ENCODE peak calls at places on chromosomes 11 and 22, in eight cellular contexts. S, Z, E, I, U, G, O and K are unnamed samples.

GRCh38 chr22:17883356-17883755 is 109.1 kb upstream of the BID start:
- DNase-seq in I (no peak), O (no peak), U (no peak), S (no peak), E (no peak), Z (no peak), G (no peak), K (no peak)

GRCh38 chr22:38353142-38353629 is 36.0 kb upstream of the CSNK1E start:
- DNase-seq in E (peak), S (no peak), I (peak), Z (peak), U (peak), G (peak), O (peak), K (peak)

GRCh38 chr11:126702987-126703386 is 297.6 kb downstream of the KIRREL3 start:
- DNase-seq in G (no peak), Z (no peak), U (no peak), O (no peak), E (no peak), S (no peak), I (peak), K (no peak)

GRCh38 chr11:14309425-14310192 is 49.4 kb downstream of the RRAS2 start:
- DNase-seq in I (no peak), Z (peak), U (no peak), S (no peak), G (no peak), E (no peak), O (no peak), K (no peak)

GRCh38 chr11:14314127-14314526 is 44.9 kb downstream of the RRAS2 start:
- DNase-seq in E (no peak), O (no peak), Z (no peak), S (no peak), G (no peak), U (no peak), I (no peak), K (no peak)

GRCh38 chr22:27879923-27880322 is 39.1 kb downstream of the PITPNB start:
- DNase-seq in E (no peak), G (peak), U (peak), Z (peak), S (no peak), O (no peak), I (no peak), K (peak)

GRCh38 chr11:57641426-57641825 is 8.3 kb downstream of the YPEL4 start:
- DNase-seq in S (no peak), I (no peak), U (peak), Z (peak), G (peak), E (no peak), O (no peak), K (peak)

GRCh38 chr11:96241351-96241841 is 101.6 kb downstream of the MAML2 start:
- DNase-seq in U (peak), I (no peak), S (no peak), Z (no peak), G (no peak), E (no peak), O (no peak), K (no peak)

GRCh38 chr11:17642370-17642769 is 77.0 kb upstream of the MYOD1 start:
- DNase-seq in E (no peak), O (no peak), Z (no peak), I (no peak), G (no peak), U (no peak), S (no peak), K (no peak)

GRCh38 chr11:103812680-103813079 is 223.8 kb upstream of the DDI1 start:
- DNase-seq in U (no peak), I (no peak), E (no peak), O (no peak), G (no peak), S (no peak), Z (no peak), K (no peak)

GRCh38 chr11:3216027-3216525 is 2.5 kb downstream of the MRGPRG start:
- DNase-seq in U (no peak), O (peak), I (no peak), G (no peak), Z (no peak), E (no peak), S (no peak), K (no peak)

GRCh38 chr11:1307998-1308744 is 1.3 kb downstream of the TOLLIP start:
- DNase-seq in E (no peak), O (no peak), G (no peak), I (no peak), S (no peak), Z (peak), U (no peak), K (no peak)

GRCh38 chr11:19370100-19370861 is 129.5 kb upstream of the E2F8 start:
- DNase-seq in E (no peak), S (no peak), O (no peak), U (no peak), G (no peak), Z (peak), I (no peak), K (no peak)

GRCh38 chr11:93000511-93001476 is 31.3 kb downstream of the MTNR1B start:
- DNase-seq in I (no peak), S (no peak), O (no peak), E (no peak), U (no peak), G (no peak), Z (peak), K (peak)

GRCh38 chr11:2661173-2662023 is 38.4 kb downstream of the KCNQ1OT1 start:
- DNase-seq in E (no peak), G (no peak), U (no peak), O (no peak), I (no peak), S (no peak), Z (no peak), K (no peak)

GRCh38 chr11:12287009-12287373 is 90.4 kb upstream of the PARVA start:
- DNase-seq in Z (peak), E (no peak), S (no peak), U (no peak), I (no peak), O (no peak), G (peak), K (peak)

GRCh38 chr11:706957-707816 is 1.2 kb downstream of the EPS8L2 start:
- DNase-seq in I (no peak), U (no peak), G (peak), E (no peak), S (no peak), O (peak), Z (no peak), K (no peak)

GRCh38 chr11:57312511-57313021 is 12.2 kb downstream of the TNKS1BP1 start:
- DNase-seq in O (peak), I (no peak), Z (no peak), U (no peak), E (no peak), S (no peak), G (no peak), K (no peak)

GRCh38 chr11:84865791-84866535 is 761.2 kb downstream of the DLG2 start:
- DNase-seq in Z (peak), E (no peak), U (no peak), S (no peak), I (no peak), G (no peak), O (no peak), K (no peak)

GRCh38 chr11:7592706-7593105 is 78.9 kb downstream of the PPFIBP2 start:
- DNase-seq in I (peak), Z (peak), E (no peak), U (peak), S (no peak), G (no peak), O (no peak), K (peak)

GRCh38 chr11:92276773-92277172 is 52.2 kb downstream of the FAT3 start:
- DNase-seq in G (no peak), S (no peak), I (no peak), U (no peak), Z (peak), E (no peak), O (no peak), K (peak)

GRCh38 chr11:97109078-97109477 is 719.3 kb downstream of the JRKL start:
- DNase-seq in U (no peak), I (no peak), O (no peak), G (no peak), S (no peak), Z (no peak), E (no peak), K (no peak)

DNA sequence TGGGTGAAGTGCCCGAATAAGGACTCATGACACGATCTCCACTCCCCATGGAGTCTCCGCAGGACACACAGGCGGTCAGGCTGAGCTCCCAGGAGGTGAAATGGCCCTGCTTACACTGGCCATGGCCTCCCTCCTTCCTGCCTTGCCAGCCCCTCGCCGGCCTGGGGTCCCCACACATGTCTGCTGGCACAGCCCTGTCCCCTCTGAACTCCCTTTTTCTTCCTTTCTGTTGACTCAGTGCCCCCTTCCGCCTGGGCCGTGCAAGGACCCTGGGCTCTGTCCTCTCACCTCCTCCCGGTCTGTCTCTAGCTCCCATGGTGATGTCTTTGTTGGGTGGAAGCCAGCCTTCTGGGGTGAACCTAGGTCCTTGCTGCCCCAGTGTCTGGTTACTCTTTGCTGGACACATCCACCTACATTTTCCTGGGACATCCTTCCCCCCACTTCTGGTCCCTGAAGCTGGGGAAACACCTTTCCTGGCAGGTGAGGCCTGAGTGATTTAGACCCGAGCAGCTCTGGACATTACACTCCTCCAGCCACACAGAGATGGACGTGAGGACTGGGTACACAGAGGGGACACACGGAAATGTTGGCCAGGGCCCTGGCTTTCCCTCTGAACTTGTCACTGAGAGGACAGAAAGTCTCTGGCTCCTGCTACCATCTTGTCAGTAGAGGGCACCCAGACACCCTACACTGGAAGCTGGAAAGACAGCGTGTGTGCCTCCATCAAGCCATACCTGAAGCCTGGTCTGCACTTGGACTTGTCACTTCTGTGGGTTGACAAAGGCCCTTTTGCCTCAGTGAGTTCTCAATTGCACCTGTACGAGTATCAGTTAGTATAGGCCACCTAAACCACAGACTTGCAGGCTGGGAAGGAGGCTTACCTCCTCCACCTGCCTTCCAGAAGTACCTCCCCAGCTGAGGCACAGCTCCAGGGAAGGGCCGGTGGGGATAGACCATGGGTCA is 864.3 kb downstream of the TBC1D22A start:
- DNase-seq in G (no peak), O (no peak), I (no peak), E (no peak), S (no peak), Z (no peak), U (no peak), K (no peak)
- TF ChIP-seq CTCF in G (no peak), O (no peak), I (no peak), E (no peak), S (no peak), Z (no peak), U (no peak), K (no peak)

GRCh38 chr22:29078869-29079207 is 6.0 kb downstream of the KREMEN1 start:
- DNase-seq in O (no peak), Z (no peak), S (no peak), E (no peak), U (no peak), G (no peak), I (no peak), K (no peak)

GRCh38 chr22:29081499-29082236 is 8.8 kb downstream of the KREMEN1 start:
- DNase-seq in G (no peak), S (no peak), I (peak), O (no peak), E (no peak), Z (no peak), U (no peak), K (no peak)

GRCh38 chr22:29078036-29078868 is 5.4 kb downstream of the KREMEN1 start:
- DNase-seq in I (no peak), S (no peak), O (no peak), U (no peak), E (no peak), Z (no peak), G (no peak), K (no peak)

GRCh38 chr22:29079218-29079901 is 6.5 kb downstream of the KREMEN1 start:
- DNase-seq in E (no peak), Z (no peak), S (no peak), O (no peak), G (no peak), I (no peak), U (no peak), K (no peak)

DNA sequence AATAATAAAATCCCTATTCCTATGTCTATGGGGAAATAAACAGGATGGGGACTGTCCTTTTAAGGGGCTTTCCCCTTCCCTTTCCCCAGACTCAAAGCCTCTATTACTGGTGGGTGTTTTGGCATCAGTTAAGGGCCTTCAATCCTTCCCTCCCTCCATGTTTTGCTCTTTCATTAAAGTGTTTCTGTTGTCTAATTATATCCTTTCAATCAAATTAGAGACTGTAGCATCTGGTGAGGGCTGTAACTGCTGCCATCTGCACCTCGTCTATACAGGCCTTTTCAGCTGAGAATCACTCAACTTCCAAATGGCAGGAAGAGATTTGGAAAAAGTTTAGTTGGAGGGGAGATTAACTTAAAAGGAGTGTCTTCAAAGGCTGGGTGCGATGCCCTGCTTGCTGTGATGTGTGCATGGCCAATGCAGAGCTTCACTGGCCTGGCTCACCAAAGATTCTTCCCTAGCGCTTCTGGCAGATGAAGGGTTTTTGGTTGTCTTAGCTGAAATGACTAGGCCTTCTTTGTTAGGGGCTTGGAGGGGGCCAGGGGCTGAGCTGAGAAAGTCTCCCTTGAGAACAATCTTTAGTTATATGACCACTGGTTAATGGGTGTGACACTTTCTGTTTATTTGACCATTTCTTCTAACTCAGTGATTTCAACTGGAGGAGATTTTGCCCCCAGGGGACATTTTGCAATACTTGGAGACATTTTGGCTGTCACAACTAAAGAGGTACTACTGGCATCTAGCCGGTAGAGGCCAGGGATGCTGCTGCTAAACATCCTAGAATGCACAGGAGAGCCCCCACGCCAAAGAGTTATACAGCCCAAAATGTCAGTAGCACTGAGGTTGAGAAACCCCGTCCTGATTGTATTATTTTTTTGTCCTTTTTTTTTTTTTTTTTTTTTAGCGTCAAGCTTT is 7.5 kb downstream of the KREMEN1 start:
- DNase-seq in O (no peak), G (no peak), E (no peak), S (no peak), U (no peak), Z (peak), I (no peak), K (peak)
- TF ChIP-seq CTCF in O (no peak), G (no peak), E (no peak), S (no peak), U (no peak), Z (no peak), I (no peak), K (no peak)

GRCh38 chr22:35712672-35713071 is 5.0 kb upstream of the APOL5 start:
- DNase-seq in S (no peak), I (no peak), E (no peak), Z (no peak), G (no peak), O (no peak), U (no peak), K (no peak)
- TF ChIP-seq CTCF in S (no peak), I (no peak), E (no peak), Z (no peak), G (no peak), O (no peak), U (no peak), K (peak)

DNA sequence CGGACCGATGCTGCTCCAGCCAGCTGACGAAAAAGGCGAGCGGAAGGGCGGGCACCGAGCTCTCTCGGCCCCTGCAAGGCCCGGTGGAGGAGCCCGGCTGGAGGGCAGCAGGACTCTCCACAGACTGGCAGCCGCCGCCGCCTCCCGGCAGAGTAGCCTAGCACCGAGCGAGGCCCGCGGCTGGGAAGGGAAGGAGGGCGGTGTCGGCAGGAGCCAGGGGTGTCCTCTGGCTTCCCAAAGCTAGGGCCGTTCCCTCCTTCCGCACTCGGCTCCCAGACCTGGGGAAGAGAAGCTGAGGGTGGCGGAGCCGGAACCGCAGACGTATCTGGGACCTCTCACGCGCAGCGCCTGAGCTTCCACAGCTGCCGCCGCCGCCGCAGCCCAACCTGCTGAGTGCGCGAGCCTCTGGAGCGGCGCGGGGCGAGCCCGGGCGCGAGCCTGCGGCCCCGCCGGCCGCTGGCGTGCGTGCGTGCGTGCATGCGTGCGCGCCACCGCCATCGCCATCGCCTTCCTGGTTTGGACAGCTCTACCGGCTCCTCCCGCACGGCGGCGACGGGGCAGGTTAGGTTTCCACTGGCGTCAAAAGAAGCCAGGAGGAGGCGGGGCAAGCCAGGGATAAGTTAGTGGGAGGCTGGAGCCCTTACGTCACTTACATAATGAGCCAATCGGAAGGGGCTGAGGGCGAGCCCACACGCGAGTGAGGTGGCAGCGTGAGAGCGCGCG is at the start of gene RAB6A:
- DNase-seq in G (peak), E (peak), U (peak), O (peak), I (peak), Z (peak), S (peak), K (peak)
- TF ChIP-seq CTCF in G (peak), E (no peak), U (no peak), O (peak), I (no peak), Z (no peak), S (no peak), K (peak)

GRCh38 chr11:94325681-94326080 is 21.3 kb downstream of the IZUMO1R start:
- DNase-seq in E (no peak), I (no peak), S (no peak), U (peak), O (peak), Z (peak), G (peak), K (peak)
- TF ChIP-seq CTCF in E (peak), I (no peak), S (no peak), U (peak), O (peak), Z (peak), G (peak), K (peak)

DNA sequence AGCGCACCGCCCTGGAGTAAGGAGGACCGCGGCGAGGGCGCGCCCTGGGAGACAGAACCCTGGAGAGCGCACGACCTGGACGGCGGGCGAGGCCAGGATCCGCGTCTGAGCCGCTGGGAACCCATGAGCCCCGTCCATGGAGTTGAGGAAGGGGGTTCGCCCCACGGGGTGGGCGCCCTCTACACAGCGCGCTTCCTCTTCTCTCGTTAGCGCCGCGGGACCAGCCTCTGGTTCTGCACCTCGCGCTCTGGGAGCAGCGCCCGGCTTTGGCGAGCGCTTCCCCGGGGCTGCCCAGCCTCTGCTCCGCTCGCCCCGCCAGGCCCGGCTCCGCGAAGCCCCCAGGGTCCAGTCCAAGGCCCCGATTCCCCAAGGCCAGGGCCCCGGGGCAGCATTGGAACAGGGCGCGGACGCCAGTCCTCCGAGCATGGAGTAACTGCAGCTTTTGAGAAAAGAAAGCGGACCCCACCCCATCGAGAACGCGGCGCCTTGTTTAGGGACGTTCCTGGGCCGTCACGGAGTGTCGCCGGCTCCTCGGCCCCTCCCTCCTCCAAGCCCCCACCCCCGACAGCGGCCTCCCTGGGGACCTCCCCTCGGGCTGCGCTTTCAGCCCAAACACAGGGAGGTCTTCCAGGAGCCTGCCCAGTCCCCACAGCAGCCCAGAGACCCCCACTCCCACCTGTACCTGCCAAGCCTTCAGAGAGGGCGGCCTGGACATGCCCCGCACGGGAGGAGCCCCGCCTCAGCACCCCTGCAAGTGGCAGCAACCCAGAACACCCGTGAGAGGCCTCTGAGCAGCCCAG is 56.2 kb downstream of the BRD1 start:
- DNase-seq in E (no peak), Z (no peak), S (no peak), U (no peak), I (no peak), G (no peak), O (peak), K (no peak)
- TF ChIP-seq CTCF in E (no peak), Z (no peak), S (no peak), U (no peak), I (no peak), G (no peak), O (no peak), K (no peak)

GRCh38 chr11:36540998-36541397 is 26.8 kb upstream of the RAG1 start:
- DNase-seq in G (peak), S (no peak), Z (peak), I (peak), O (peak), U (peak), E (no peak), K (peak)
- TF ChIP-seq CTCF in G (peak), S (no peak), Z (peak), I (peak), O (peak), U (peak), E (no peak), K (peak)

GRCh38 chr11:24437123-24437522 is 59.7 kb upstream of the LUZP2 start:
- DNase-seq in O (no peak), I (no peak), E (no peak), Z (no peak), U (no peak), S (no peak), G (no peak), K (no peak)
- TF ChIP-seq CTCF in O (no peak), I (no peak), E (no peak), Z (no peak), U (no peak), S (no peak), G (no peak), K (no peak)